ENCODE peak calls at places on chromosome 16, in eight cellular contexts. K is GM23338, S is dorsolateral prefrontal cortex, Y is mucosa of descending colon, Z is heart left ventricle, D is prostate gland, F is breast epithelium, I is AG10803. H is an unnamed sample.

GRCh38 chr16:84462296-84463210 is 41.9 kb downstream of the MEAK7 start:
- DNase-seq in D (no peak), I (no peak), K (no peak), Y (no peak), S (peak), F (peak), Z (no peak), H (no peak)

GRCh38 chr16:30142672-30143346 is 19.8 kb upstream of the MAPK3 start:
- DNase-seq in D (no peak), S (no peak), Y (no peak), F (no peak), K (peak), I (no peak), Z (no peak), H (no peak)

GRCh38 chr16:67431077-67431804 is at the start of gene HSD11B2:
- DNase-seq in Y (peak), I (peak), S (no peak), D (peak), K (peak), F (no peak), Z (no peak), H (peak)

GRCh38 chr16:85390511-85391174 is 222.5 kb upstream of the GSE1 start:
- DNase-seq in Y (peak), F (peak), I (peak), Z (peak), S (peak), K (no peak), D (peak), H (peak)

GRCh38 chr16:28935924-28936783 is 4.4 kb downstream of the CD19 start:
- DNase-seq in Z (peak), S (no peak), I (peak), Y (peak), D (peak), K (peak), F (peak), H (peak)

GRCh38 chr16:78628526-78628925 is 529.1 kb downstream of the WWOX start:
- DNase-seq in D (no peak), Z (no peak), F (no peak), S (no peak), I (no peak), Y (no peak), K (no peak), H (no peak)

GRCh38 chr16:66898207-66898606 is 17.9 kb downstream of the PDP2 start:
- DNase-seq in F (no peak), I (peak), K (no peak), Z (peak), S (no peak), D (no peak), Y (no peak), H (no peak)

GRCh38 chr16:74735162-74735452 is 34.4 kb upstream of the MLKL start:
- DNase-seq in S (no peak), K (no peak), F (no peak), I (no peak), Z (no peak), Y (no peak), D (no peak), H (no peak)

GRCh38 chr16:66935319-66936011 is at the start of gene CES2:
- DNase-seq in Z (peak), I (peak), K (peak), Y (peak), D (peak), F (peak), S (no peak), H (peak)

GRCh38 chr16:67470314-67470713 is 10.6 kb downstream of the ATP6V0D1 start:
- DNase-seq in K (no peak), D (peak), F (peak), Y (no peak), I (peak), S (peak), Z (peak), H (no peak)

GRCh38 chr16:11167581-11167980 is 88.4 kb downstream of the SOCS1 start:
- DNase-seq in D (no peak), F (no peak), S (no peak), I (no peak), Y (no peak), K (no peak), Z (peak), H (no peak)

GRCh38 chr16:73350707-73351452 is 303.0 kb upstream of the ZFHX3 start:
- DNase-seq in S (no peak), Y (no peak), K (no peak), D (no peak), Z (peak), I (no peak), F (no peak), H (no peak)

GRCh38 chr16:48446534-48446920 is 61.3 kb upstream of the SIAH1 start:
- DNase-seq in Z (no peak), K (no peak), I (no peak), D (no peak), S (no peak), Y (no peak), F (no peak), H (no peak)

DNA sequence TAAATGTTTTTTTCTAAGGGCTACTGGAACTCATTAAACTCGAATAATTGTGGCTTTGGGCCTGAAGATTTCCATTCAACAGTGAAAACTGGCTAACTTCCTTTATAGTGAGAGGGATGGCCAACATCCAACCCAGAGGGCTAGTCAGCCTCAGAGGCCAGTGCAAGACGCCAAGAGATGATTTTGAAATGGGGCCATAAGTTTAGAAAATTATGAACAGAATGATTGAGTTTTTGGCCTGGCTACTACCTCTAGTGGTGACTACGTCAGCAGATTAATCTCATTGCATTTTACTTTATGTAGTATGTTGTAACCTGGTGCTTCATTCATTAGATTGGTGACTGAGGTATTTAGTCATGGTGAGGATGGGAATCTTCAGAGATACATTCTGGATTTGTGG is 28.4 kb downstream of the HAPSTR1 start:
- DNase-seq in D (no peak), I (peak), S (no peak), F (no peak), Z (no peak), Y (no peak), K (no peak), H (peak)
- TF ChIP-seq CTCF in D (no peak), I (peak), S (no peak), F (no peak), Z (no peak), Y (no peak), K (no peak), H (peak)

GRCh38 chr16:74437-75318 is 2.2 kb upstream of the RHBDF1 start:
- DNase-seq in S (no peak), Z (no peak), D (no peak), I (no peak), Y (no peak), K (no peak), F (no peak), H (no peak)
- H3K4me3 ChIP-seq in S (no peak), Z (no peak), D (no peak), I (no peak), Y (no peak), K (no peak), F (no peak), H (no peak)

DNA sequence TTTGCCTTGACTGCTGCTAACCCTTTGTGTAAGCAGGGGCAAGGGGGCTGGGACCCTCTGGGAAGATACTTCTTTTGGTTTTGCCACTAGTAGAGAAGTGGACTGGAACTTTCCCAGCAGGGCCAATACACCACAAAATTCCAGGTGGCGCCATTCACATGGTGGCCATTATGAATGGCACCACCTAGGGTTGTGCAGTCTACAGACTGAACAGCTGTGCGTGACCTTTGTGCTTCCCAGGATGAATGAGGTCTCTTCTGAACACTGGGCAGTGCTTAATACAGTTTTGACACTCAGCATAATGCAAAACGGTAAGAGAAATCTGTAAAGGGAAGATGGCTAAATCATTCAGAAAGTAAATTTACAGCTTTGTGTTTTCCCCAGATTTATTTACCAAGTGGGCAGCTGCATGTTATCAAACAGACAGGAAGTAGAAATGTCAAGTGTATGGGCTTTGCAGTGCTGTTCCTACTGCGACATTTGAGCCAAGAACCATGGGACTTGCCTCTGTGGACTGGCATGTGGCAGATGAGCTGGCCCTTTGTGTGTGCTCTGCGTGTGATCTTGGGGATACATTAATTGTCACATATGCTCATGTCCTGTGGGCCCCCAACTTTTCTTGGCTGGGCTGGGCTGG is 9.2 kb downstream of the SYT17 start:
- DNase-seq in Z (no peak), F (no peak), K (peak), D (no peak), I (no peak), Y (no peak), S (no peak), H (peak)
- TF ChIP-seq CTCF in Z (no peak), F (no peak), K (peak), D (no peak), I (no peak), Y (no peak), S (no peak), H (no peak)

GRCh38 chr16:49701867-49702494 is 153.9 kb downstream of the ZNF423 start:
- DNase-seq in I (peak), Y (peak), F (no peak), K (peak), S (peak), Z (peak), D (peak), H (peak)
- H3K4me3 ChIP-seq in I (no peak), Y (no peak), F (no peak), K (peak), S (no peak), Z (no peak), D (no peak), H (no peak)